ENCODE peak calls at places on chromosomes 4 and X, in nine cellular contexts. One of them, this sample, is unnamed.

GRCh38 chr4:67288964-67289363 is 256.3 kb downstream of the CENPC start:
- DNase-seq in IMR-90: no peak
- DNase-seq in adrenal gland: no peak
- DNase-seq in body of pancreas: no peak
- DNase-seq in breast epithelium: no peak
- DNase-seq in upper lobe of left lung: no peak
- DNase-seq in heart left ventricle: no peak
- DNase-seq in HCT116: no peak
- DNase-seq in tibial nerve: no peak
- DNase-seq in this sample: no peak

GRCh38 chrX:153551135-153551534 is 33.7 kb downstream of the ATP2B3 start:
- DNase-seq in IMR-90: peak; percentile 17
- DNase-seq in adrenal gland: no peak
- DNase-seq in body of pancreas: no peak
- DNase-seq in breast epithelium: no peak
- DNase-seq in upper lobe of left lung: no peak
- DNase-seq in heart left ventricle: no peak
- DNase-seq in HCT116: no peak
- DNase-seq in tibial nerve: no peak
- DNase-seq in this sample: no peak

GRCh38 chr4:88937081-88937480 is 119.9 kb downstream of the FAM13A start:
- DNase-seq in IMR-90: peak; percentile 65
- DNase-seq in adrenal gland: no peak
- DNase-seq in body of pancreas: no peak
- DNase-seq in breast epithelium: no peak
- DNase-seq in upper lobe of left lung: no peak
- DNase-seq in heart left ventricle: no peak
- DNase-seq in HCT116: no peak
- DNase-seq in tibial nerve: no peak
- DNase-seq in this sample: no peak

GRCh38 chr4:82604522-82604921 is 42.7 kb upstream of the TMEM150C start:
- DNase-seq in IMR-90: no peak
- DNase-seq in adrenal gland: no peak
- DNase-seq in body of pancreas: no peak
- DNase-seq in breast epithelium: no peak
- DNase-seq in upper lobe of left lung: no peak
- DNase-seq in heart left ventricle: no peak
- DNase-seq in HCT116: no peak
- DNase-seq in tibial nerve: no peak
- DNase-seq in this sample: no peak

GRCh38 chrX:140425712-140426395 is 79.0 kb downstream of the SOX3 start:
- DNase-seq in IMR-90: no peak
- DNase-seq in adrenal gland: no peak
- DNase-seq in body of pancreas: no peak
- DNase-seq in breast epithelium: no peak
- DNase-seq in upper lobe of left lung: no peak
- DNase-seq in heart left ventricle: no peak
- DNase-seq in HCT116: no peak
- DNase-seq in tibial nerve: no peak
- DNase-seq in this sample: no peak

GRCh38 chr4:20422398-20422797 is 170.7 kb downstream of the SLIT2 start:
- DNase-seq in IMR-90: peak; percentile 52
- DNase-seq in adrenal gland: peak; percentile 56
- DNase-seq in body of pancreas: peak; percentile 50
- DNase-seq in breast epithelium: no peak
- DNase-seq in upper lobe of left lung: peak; percentile 31
- DNase-seq in heart left ventricle: peak; percentile 22
- DNase-seq in HCT116: peak; percentile 47
- DNase-seq in tibial nerve: no peak
- DNase-seq in this sample: no peak

GRCh38 chrX:108584617-108585211 is 145.1 kb downstream of the COL4A5 start:
- DNase-seq in IMR-90: no peak
- DNase-seq in adrenal gland: no peak
- DNase-seq in body of pancreas: peak; percentile 13
- DNase-seq in breast epithelium: no peak
- DNase-seq in upper lobe of left lung: no peak
- DNase-seq in heart left ventricle: no peak
- DNase-seq in HCT116: peak; percentile 4
- DNase-seq in tibial nerve: no peak
- DNase-seq in this sample: no peak

GRCh38 chr4:112516401-112517066 is 554 bp upstream of the NEUROG2 start:
- DNase-seq in IMR-90: no peak
- DNase-seq in adrenal gland: no peak
- DNase-seq in body of pancreas: no peak
- DNase-seq in breast epithelium: no peak
- DNase-seq in upper lobe of left lung: no peak
- DNase-seq in heart left ventricle: no peak
- DNase-seq in HCT116: no peak
- DNase-seq in tibial nerve: no peak
- DNase-seq in this sample: no peak

GRCh38 chr4:123661080-123661737 is 264.6 kb downstream of the SPRY1 start:
- DNase-seq in IMR-90: peak; percentile 33
- DNase-seq in adrenal gland: no peak
- DNase-seq in body of pancreas: no peak
- DNase-seq in breast epithelium: no peak
- DNase-seq in upper lobe of left lung: no peak
- DNase-seq in heart left ventricle: no peak
- DNase-seq in HCT116: peak; percentile 21
- DNase-seq in tibial nerve: no peak
- DNase-seq in this sample: no peak

GRCh38 chr4:72900952-72901351 is 168.6 kb downstream of the COX18 start:
- DNase-seq in IMR-90: peak; percentile 16
- DNase-seq in adrenal gland: no peak
- DNase-seq in body of pancreas: no peak
- DNase-seq in breast epithelium: no peak
- DNase-seq in upper lobe of left lung: no peak
- DNase-seq in heart left ventricle: peak; percentile 48
- DNase-seq in HCT116: no peak
- DNase-seq in tibial nerve: no peak
- DNase-seq in this sample: no peak

GRCh38 chr4:143375326-143376073 is 38.8 kb downstream of the GAB1 start:
- DNase-seq in IMR-90: no peak
- DNase-seq in adrenal gland: peak; percentile 46
- DNase-seq in body of pancreas: no peak
- DNase-seq in breast epithelium: no peak
- DNase-seq in upper lobe of left lung: peak; percentile 46
- DNase-seq in heart left ventricle: peak; percentile 50
- DNase-seq in HCT116: peak; percentile 6
- DNase-seq in tibial nerve: no peak
- DNase-seq in this sample: no peak

GRCh38 chr4:139558235-139559094 is 2.4 kb upstream of the SETD7 start:
- DNase-seq in IMR-90: no peak
- DNase-seq in adrenal gland: no peak
- DNase-seq in body of pancreas: peak; percentile 21
- DNase-seq in breast epithelium: no peak
- DNase-seq in upper lobe of left lung: no peak
- DNase-seq in heart left ventricle: no peak
- DNase-seq in HCT116: no peak
- DNase-seq in tibial nerve: no peak
- DNase-seq in this sample: no peak

GRCh38 chrX:19040373-19040772 is 56.5 kb upstream of the PHKA2 start:
- DNase-seq in IMR-90: no peak
- DNase-seq in adrenal gland: no peak
- DNase-seq in body of pancreas: no peak
- DNase-seq in breast epithelium: no peak
- DNase-seq in upper lobe of left lung: no peak
- DNase-seq in heart left ventricle: no peak
- DNase-seq in HCT116: peak; percentile 4
- DNase-seq in tibial nerve: no peak
- DNase-seq in this sample: no peak

GRCh38 chr4:112296949-112297483 is at the start of gene ALPK1:
- DNase-seq in IMR-90: peak; percentile 94
- DNase-seq in adrenal gland: no peak
- DNase-seq in body of pancreas: no peak
- DNase-seq in breast epithelium: no peak
- DNase-seq in upper lobe of left lung: no peak
- DNase-seq in heart left ventricle: no peak
- DNase-seq in HCT116: peak; percentile 88
- DNase-seq in tibial nerve: peak; percentile 48
- DNase-seq in this sample: no peak

GRCh38 chr4:185104733-185105132 is 38.3 kb upstream of the SLC25A4 start:
- DNase-seq in IMR-90: no peak
- DNase-seq in adrenal gland: no peak
- DNase-seq in body of pancreas: no peak
- DNase-seq in breast epithelium: no peak
- DNase-seq in upper lobe of left lung: no peak
- DNase-seq in heart left ventricle: no peak
- DNase-seq in HCT116: no peak
- DNase-seq in tibial nerve: no peak
- DNase-seq in this sample: no peak

GRCh38 chr4:185108185-185108584 is 34.9 kb upstream of the SLC25A4 start:
- DNase-seq in IMR-90: no peak
- DNase-seq in adrenal gland: no peak
- DNase-seq in body of pancreas: no peak
- DNase-seq in breast epithelium: no peak
- DNase-seq in upper lobe of left lung: no peak
- DNase-seq in heart left ventricle: no peak
- DNase-seq in HCT116: no peak
- DNase-seq in tibial nerve: no peak
- DNase-seq in this sample: no peak

GRCh38 chr4:185109736-185110135 is 33.3 kb upstream of the SLC25A4 start:
- DNase-seq in IMR-90: no peak
- DNase-seq in adrenal gland: no peak
- DNase-seq in body of pancreas: no peak
- DNase-seq in breast epithelium: no peak
- DNase-seq in upper lobe of left lung: no peak
- DNase-seq in heart left ventricle: no peak
- DNase-seq in HCT116: no peak
- DNase-seq in tibial nerve: no peak
- DNase-seq in this sample: no peak

GRCh38 chr4:185108669-185109068 is 34.4 kb upstream of the SLC25A4 start:
- DNase-seq in IMR-90: no peak
- DNase-seq in adrenal gland: no peak
- DNase-seq in body of pancreas: peak; percentile 43
- DNase-seq in breast epithelium: no peak
- DNase-seq in upper lobe of left lung: peak; percentile 59
- DNase-seq in heart left ventricle: no peak
- DNase-seq in HCT116: no peak
- DNase-seq in tibial nerve: no peak
- DNase-seq in this sample: no peak

GRCh38 chr4:185106353-185106752 is 36.7 kb upstream of the SLC25A4 start:
- DNase-seq in IMR-90: no peak
- DNase-seq in adrenal gland: no peak
- DNase-seq in body of pancreas: no peak
- DNase-seq in breast epithelium: no peak
- DNase-seq in upper lobe of left lung: no peak
- DNase-seq in heart left ventricle: no peak
- DNase-seq in HCT116: no peak
- DNase-seq in tibial nerve: no peak
- DNase-seq in this sample: no peak
- H3K27me3 ChIP-seq in IMR-90: peaks cover 3% of the 10 kb centered on the region
- H3K27me3 ChIP-seq in adrenal gland: no peaks in the 10 kb centered on the region
- H3K27me3 ChIP-seq in body of pancreas: no peaks in the 10 kb centered on the region
- H3K27me3 ChIP-seq in breast epithelium: no peaks in the 10 kb centered on the region
- H3K27me3 ChIP-seq in upper lobe of left lung: no peaks in the 10 kb centered on the region
- H3K27me3 ChIP-seq in heart left ventricle: no peaks in the 10 kb centered on the region
- H3K27me3 ChIP-seq in HCT116: no peaks in the 10 kb centered on the region
- H3K27me3 ChIP-seq in tibial nerve: no peaks in the 10 kb centered on the region
- H3K27me3 ChIP-seq in this sample: no peaks in the 10 kb centered on the region

DNA sequence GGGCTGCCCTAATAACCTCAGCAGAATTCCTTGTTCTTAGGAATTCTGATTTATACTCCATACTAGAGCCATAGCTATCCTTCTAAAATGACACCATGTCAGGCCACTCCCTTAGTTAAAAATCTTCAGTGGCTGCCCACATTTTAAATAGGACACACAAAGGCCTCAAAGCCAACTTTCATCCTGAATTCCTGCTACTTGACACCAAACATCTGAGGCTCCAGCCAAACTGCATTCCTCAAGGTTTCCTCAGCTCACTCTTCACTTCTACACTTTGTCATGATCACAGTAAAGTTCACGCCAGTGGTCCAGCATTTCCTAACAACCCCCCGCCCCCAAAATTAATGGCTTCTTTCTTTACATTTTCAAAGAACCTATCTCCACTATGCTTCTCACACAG is 124.3 kb downstream of the ADGRA3 start:
- DNase-seq in IMR-90: peak; percentile 54
- DNase-seq in adrenal gland: no peak
- DNase-seq in body of pancreas: no peak
- DNase-seq in breast epithelium: no peak
- DNase-seq in upper lobe of left lung: no peak
- DNase-seq in heart left ventricle: no peak
- DNase-seq in HCT116: no peak
- DNase-seq in tibial nerve: no peak
- DNase-seq in this sample: no peak
- TF ChIP-seq POLR2A in IMR-90: no peak
- TF ChIP-seq POLR2A in adrenal gland: no peak
- TF ChIP-seq POLR2A in body of pancreas: no peak
- TF ChIP-seq POLR2A in breast epithelium: no peak
- TF ChIP-seq POLR2A in upper lobe of left lung: no peak
- TF ChIP-seq POLR2A in heart left ventricle: no peak
- TF ChIP-seq POLR2A in HCT116: no peak
- TF ChIP-seq POLR2A in tibial nerve: no peak
- TF ChIP-seq POLR2A in this sample: no peak

GRCh38 chrX:48829016-48829735 is 2.9 kb downstream of the ERAS start:
- DNase-seq in IMR-90: no peak
- DNase-seq in adrenal gland: no peak
- DNase-seq in body of pancreas: no peak
- DNase-seq in breast epithelium: no peak
- DNase-seq in upper lobe of left lung: no peak
- DNase-seq in heart left ventricle: no peak
- DNase-seq in HCT116: no peak
- DNase-seq in tibial nerve: no peak
- DNase-seq in this sample: no peak
- H3K27me3 ChIP-seq in IMR-90: peaks cover 38% of the 10 kb centered on the region
- H3K27me3 ChIP-seq in adrenal gland: peaks cover 46% of the 10 kb centered on the region
- H3K27me3 ChIP-seq in body of pancreas: no peaks in the 10 kb centered on the region
- H3K27me3 ChIP-seq in breast epithelium: peaks cover 44% of the 10 kb centered on the region
- H3K27me3 ChIP-seq in upper lobe of left lung: no peaks in the 10 kb centered on the region
- H3K27me3 ChIP-seq in heart left ventricle: peaks cover 70% of the 10 kb centered on the region
- H3K27me3 ChIP-seq in HCT116: no peaks in the 10 kb centered on the region
- H3K27me3 ChIP-seq in tibial nerve: peaks cover 35% of the 10 kb centered on the region
- H3K27me3 ChIP-seq in this sample: no peaks in the 10 kb centered on the region

DNA sequence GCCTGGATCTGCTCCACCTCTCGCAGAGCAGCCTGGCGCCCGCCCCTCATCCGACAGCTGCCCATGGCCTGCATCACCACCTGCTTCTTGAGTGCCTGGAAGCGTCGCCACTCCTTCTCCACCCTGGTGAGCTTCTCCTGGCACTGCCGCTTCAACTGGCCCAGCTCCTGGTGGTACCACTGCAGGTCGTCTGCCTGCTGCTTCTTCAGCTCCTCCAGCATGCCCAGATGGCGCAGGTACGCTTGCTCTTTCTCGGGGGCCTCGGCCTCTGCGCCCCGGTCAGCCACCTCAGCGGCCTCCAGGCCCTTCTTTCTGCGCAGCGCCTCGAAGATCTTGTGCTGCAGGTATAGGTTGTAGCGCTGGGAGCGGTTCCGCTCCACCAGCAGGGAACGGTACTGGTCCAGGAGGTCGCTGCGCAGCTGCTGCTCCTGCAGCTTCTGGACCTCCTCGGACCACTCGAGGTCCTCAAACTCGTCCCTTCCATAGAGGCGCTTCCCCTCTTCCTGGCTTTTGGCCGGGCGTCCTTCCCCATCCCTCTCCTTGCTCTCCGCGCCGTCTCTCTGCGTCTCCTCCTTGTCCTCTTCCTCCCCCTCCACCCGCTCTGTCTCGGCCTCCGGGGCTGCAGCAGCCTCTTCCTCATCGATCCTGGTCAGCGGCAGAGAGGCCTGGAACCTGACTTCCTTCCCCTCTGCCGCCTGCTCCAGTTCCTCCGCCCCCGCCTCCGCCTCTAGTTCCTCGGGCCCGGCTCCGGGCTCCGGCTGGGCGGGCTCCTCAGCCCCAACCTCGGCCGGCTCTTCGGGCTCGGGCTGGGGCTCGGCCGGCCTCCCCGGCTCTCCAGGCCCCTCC is 1.1 kb upstream of the TADA2B start:
- DNase-seq in IMR-90: peak; percentile 55
- DNase-seq in adrenal gland: peak; percentile 75
- DNase-seq in body of pancreas: peak; percentile 51
- DNase-seq in breast epithelium: no peak
- DNase-seq in upper lobe of left lung: peak; percentile 71
- DNase-seq in heart left ventricle: peak; percentile 71
- DNase-seq in HCT116: no peak
- DNase-seq in tibial nerve: peak; percentile 25
- DNase-seq in this sample: no peak
- TF ChIP-seq POLR2A in IMR-90: no peak
- TF ChIP-seq POLR2A in adrenal gland: no peak
- TF ChIP-seq POLR2A in body of pancreas: no peak
- TF ChIP-seq POLR2A in breast epithelium: no peak
- TF ChIP-seq POLR2A in upper lobe of left lung: no peak
- TF ChIP-seq POLR2A in heart left ventricle: no peak
- TF ChIP-seq POLR2A in HCT116: no peak
- TF ChIP-seq POLR2A in tibial nerve: no peak
- TF ChIP-seq POLR2A in this sample: no peak